ENCODE peak calls at places on chromosomes 4 and X, in six cellular contexts. V, D, J, G, L and T are unnamed samples.

GRCh38 chrX:37672563-37672962 is 13.0 kb upstream of the XK start:
- DNase-seq in V (no peak), D (no peak), J (no peak), G (no peak), L (no peak), T (no peak)

GRCh38 chr4:128349921-128350320 is 62.3 kb upstream of the PGRMC2 start:
- DNase-seq in V (no peak), D (peak; percentile 80), J (no peak), G (no peak), L (no peak), T (no peak)

GRCh38 chr4:55729306-55730142 is 90.1 kb upstream of the EXOC1L start:
- DNase-seq in V (no peak), D (no peak), J (no peak), G (peak; percentile 5), L (no peak), T (peak; percentile 12)

GRCh38 chrX:1170243-1170642 is 42.2 kb downstream of the CRLF2 start:
- DNase-seq in V (no peak), D (no peak), J (no peak), G (no peak), L (no peak), T (no peak)

GRCh38 chr4:15757084-15757483 is 21.0 kb upstream of the CD38 start:
- DNase-seq in V (no peak), D (no peak), J (no peak), G (no peak), L (no peak), T (no peak)

GRCh38 chr4:7351014-7351413 is 83.7 kb downstream of the PSAPL1 start:
- DNase-seq in V (no peak), D (no peak), J (no peak), G (no peak), L (no peak), T (no peak)

GRCh38 chr4:105196523-105197145 is 50.0 kb downstream of the TET2 start:
- DNase-seq in V (no peak), D (no peak), J (no peak), G (peak; percentile 36), L (no peak), T (no peak)

GRCh38 chr4:154205471-154205870 is 286.1 kb downstream of the DCHS2 start:
- DNase-seq in V (no peak), D (no peak), J (no peak), G (no peak), L (no peak), T (no peak)

GRCh38 chr4:99710681-99711345 is 53.2 kb upstream of the C4orf54 start:
- DNase-seq in V (no peak), D (no peak), J (no peak), G (no peak), L (no peak), T (peak; percentile 8)

GRCh38 chr4:4730214-4730613 is 129.3 kb upstream of the MSX1 start:
- DNase-seq in V (no peak), D (no peak), J (no peak), G (no peak), L (no peak), T (no peak)

GRCh38 chr4:184503869-184504300 is 29.5 kb upstream of the IRF2 start:
- DNase-seq in V (no peak), D (peak; percentile 44), J (no peak), G (no peak), L (no peak), T (no peak)

GRCh38 chrX:16743604-16744325 is 24.4 kb downstream of the SYAP1 start:
- DNase-seq in V (no peak), D (peak; percentile 80), J (no peak), G (no peak), L (no peak), T (no peak)
- TF ChIP-seq CTCF in V (no peak), D (peak; percentile 56), J (no peak), G (no peak), L (no peak), T (no peak)

DNA sequence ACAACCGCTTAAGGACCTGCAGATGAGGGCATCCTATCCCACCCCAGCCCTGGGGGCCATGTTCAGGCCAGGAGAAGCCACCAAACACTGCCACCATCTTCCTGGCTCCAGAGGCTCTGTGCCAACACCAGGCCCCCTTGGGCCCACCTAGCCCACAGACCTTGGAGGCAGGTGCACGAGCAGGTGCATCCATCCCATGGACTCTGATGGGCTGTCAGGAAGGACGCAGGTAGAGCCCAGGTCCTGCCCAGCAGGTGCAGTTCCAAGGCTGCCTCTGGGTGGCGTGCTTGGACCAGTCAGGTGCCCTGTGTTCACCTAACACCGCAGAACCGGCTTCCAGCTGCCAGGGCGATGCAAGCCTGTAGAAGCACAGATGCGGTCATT is 22.8 kb upstream of the PDE6B start:
- DNase-seq in V (peak; percentile 88), D (no peak), J (peak; percentile 93), G (peak; percentile 96), L (peak; percentile 88), T (peak; percentile 68)
- TF ChIP-seq CTCF in V (peak; percentile 51), D (peak; percentile 69), J (peak; percentile 88), G (peak; percentile 78), L (peak; percentile 75), T (no peak)

DNA sequence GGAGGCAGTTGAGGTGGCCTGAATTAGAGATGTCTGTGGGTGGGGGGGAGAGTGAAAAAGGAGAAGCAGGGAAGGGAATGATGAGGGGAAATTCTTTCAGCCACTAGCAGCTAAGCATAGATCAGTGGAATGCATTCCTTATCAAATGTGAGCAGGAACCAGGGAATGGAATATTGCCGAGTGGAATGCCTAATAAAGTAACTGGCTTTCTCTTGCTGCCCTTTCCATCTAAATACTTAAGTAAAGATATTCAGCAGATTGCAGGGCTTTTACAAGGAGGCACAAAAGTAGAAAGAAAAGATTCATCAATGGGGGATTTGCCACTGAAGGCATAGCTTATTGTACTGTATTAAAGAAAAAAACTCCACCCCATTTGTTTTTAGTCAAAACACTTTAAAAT is 263.0 kb upstream of the RPS6KA3 start:
- DNase-seq in V (no peak), D (no peak), J (no peak), G (no peak), L (no peak), T (no peak)
- TF ChIP-seq CTCF in V (no peak), D (no peak), J (no peak), G (no peak), L (no peak), T (no peak)

GRCh38 chr4:26127851-26128337 is 192.9 kb upstream of the RBPJ start:
- DNase-seq in V (no peak), D (no peak), J (no peak), G (peak; percentile 17), L (no peak), T (peak; percentile 14)
- TF ChIP-seq CTCF in V (no peak), D (peak; percentile 11), J (no peak), G (no peak), L (no peak), T (no peak)

GRCh38 chrX:17814557-17814956 is 46.5 kb downstream of the RAI2 start:
- DNase-seq in V (no peak), D (peak; percentile 18), J (no peak), G (no peak), L (no peak), T (no peak)

GRCh38 chrX:17813277-17813676 is 47.8 kb downstream of the RAI2 start:
- DNase-seq in V (no peak), D (no peak), J (no peak), G (no peak), L (no peak), T (no peak)

GRCh38 chrX:17814059-17814458 is 47.0 kb downstream of the RAI2 start:
- DNase-seq in V (no peak), D (no peak), J (no peak), G (no peak), L (no peak), T (no peak)

GRCh38 chrX:17809984-17810383 is 51.1 kb downstream of the RAI2 start:
- DNase-seq in V (no peak), D (no peak), J (no peak), G (no peak), L (no peak), T (no peak)

DNA sequence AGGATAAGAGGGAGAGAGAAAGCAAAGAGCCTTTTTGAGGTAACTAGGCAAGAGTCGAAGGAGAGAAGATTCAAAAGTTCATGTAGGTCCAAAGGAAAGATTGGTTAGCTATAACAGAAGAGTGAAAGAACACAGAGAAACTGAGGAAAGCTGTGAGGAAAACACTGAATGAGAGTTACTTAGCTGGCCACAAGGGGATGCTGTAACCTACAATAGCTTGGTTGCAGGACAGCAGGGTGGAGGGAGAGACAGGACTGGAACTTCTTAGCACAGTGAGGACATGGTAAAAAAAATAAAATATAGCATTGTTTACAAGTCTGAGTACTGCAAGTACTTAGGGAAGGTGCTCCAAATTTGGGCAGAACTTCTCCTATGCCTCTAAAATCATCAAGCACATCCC is 48.3 kb downstream of the RAI2 start:
- DNase-seq in V (no peak), D (no peak), J (peak; percentile 8), G (peak; percentile 39), L (no peak), T (no peak)
- TF ChIP-seq CTCF in V (peak; percentile 51), D (peak; percentile 71), J (peak; percentile 31), G (peak; percentile 69), L (peak; percentile 73), T (peak; percentile 45)

GRCh38 chr4:137956256-137956655 is 285.9 kb downstream of the SLC7A11 start:
- DNase-seq in V (no peak), D (no peak), J (no peak), G (no peak), L (no peak), T (no peak)

GRCh38 chr4:137955615-137956014 is 286.5 kb downstream of the SLC7A11 start:
- DNase-seq in V (no peak), D (no peak), J (no peak), G (no peak), L (no peak), T (no peak)

GRCh38 chr4:137960371-137961050 is 281.6 kb downstream of the SLC7A11 start:
- DNase-seq in V (no peak), D (peak; percentile 70), J (no peak), G (no peak), L (no peak), T (no peak)

DNA sequence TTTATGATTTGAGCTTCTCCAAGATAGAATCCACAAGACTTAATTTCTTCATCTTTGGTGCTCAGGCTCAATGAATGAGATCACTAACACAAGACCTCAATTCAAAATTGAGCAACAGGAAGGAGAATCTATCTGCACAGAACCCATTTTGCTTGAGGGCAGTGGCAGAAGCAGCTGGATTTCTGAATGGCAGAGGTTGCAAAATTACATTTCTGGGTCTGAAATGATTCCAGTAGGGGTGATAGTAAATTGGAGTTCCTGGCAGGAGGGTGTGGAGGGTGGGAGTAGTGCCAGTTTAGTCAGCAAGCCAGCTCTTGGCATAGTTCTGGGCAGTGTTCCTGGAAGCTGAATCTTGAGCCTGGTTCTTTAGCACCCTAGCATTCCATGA is 281.1 kb downstream of the SLC7A11 start:
- DNase-seq in V (no peak), D (peak; percentile 74), J (no peak), G (no peak), L (no peak), T (no peak)
- TF ChIP-seq CTCF in V (no peak), D (no peak), J (no peak), G (no peak), L (no peak), T (no peak)